ENCODE peak calls at places on chromosomes 5 and 9, in eight cellular contexts. F, G, E, A, P, J, H and Z are unnamed samples.

GRCh38 chr5:127645300-127645726 is 3.6 kb upstream of the CTXN3 start:
- DNase-seq in E (no peak), H (no peak), G (no peak), J (no peak), P (peak; percentile 25), A (no peak), F (no peak), Z (no peak)

GRCh38 chr5:126189862-126190261 is 233.3 kb upstream of the GRAMD2B start:
- DNase-seq in A (no peak), P (no peak), H (no peak), F (no peak), G (no peak), J (no peak), E (no peak), Z (no peak)

GRCh38 chr9:69385474-69386091 is 60.6 kb downstream of the ENTREP1 start:
- DNase-seq in P (no peak), J (no peak), E (no peak), A (no peak), H (no peak), F (peak; percentile 50), G (no peak), Z (no peak)

GRCh38 chr5:50684721-50685120 is 18.3 kb downstream of the PARP8 start:
- DNase-seq in A (no peak), P (no peak), J (no peak), G (no peak), H (no peak), E (no peak), F (no peak), Z (no peak)

GRCh38 chr9:21454149-21454548 is 13.9 kb downstream of the IFNA1 start:
- DNase-seq in F (peak; percentile 58), H (no peak), J (no peak), P (peak; percentile 48), E (no peak), G (no peak), A (no peak), Z (no peak)

GRCh38 chr5:75460532-75460931 is 50.9 kb downstream of the CERT1 start:
- DNase-seq in G (no peak), J (no peak), E (no peak), P (no peak), A (no peak), F (no peak), H (no peak), Z (no peak)

GRCh38 chr5:95928724-95929253 is 32.9 kb downstream of the ELL2 start:
- DNase-seq in A (no peak), E (no peak), J (no peak), G (no peak), H (no peak), P (no peak), F (peak; percentile 30), Z (no peak)

GRCh38 chr9:90100014-90100413 is 495.2 kb downstream of the GADD45G start:
- DNase-seq in A (no peak), F (no peak), H (no peak), G (no peak), P (no peak), J (no peak), E (no peak), Z (no peak)

GRCh38 chr5:139757727-139758509 is 37.7 kb upstream of the PSD2 start:
- DNase-seq in J (no peak), A (no peak), H (no peak), G (no peak), E (no peak), P (no peak), F (no peak), Z (no peak)

GRCh38 chr9:14585730-14586473 is 107.3 kb downstream of the ZDHHC21 start:
- DNase-seq in G (no peak), E (no peak), H (no peak), J (no peak), A (no peak), F (no peak), P (no peak), Z (peak; percentile 2)

GRCh38 chr5:50666261-50667078 is at the start of gene PARP8:
- DNase-seq in F (peak; percentile 15), E (peak; percentile 31), H (peak; percentile 24), A (peak; percentile 56), P (peak; percentile 50), J (peak; percentile 37), G (peak; percentile 21), Z (peak; percentile 47)

GRCh38 chr5:84816746-84817547 is 432.3 kb upstream of the EDIL3 start:
- DNase-seq in E (no peak), G (no peak), A (no peak), J (no peak), H (no peak), F (peak; percentile 52), P (no peak), Z (no peak)

GRCh38 chr9:126298319-126298801 is 28.3 kb upstream of the MVB12B start:
- DNase-seq in J (no peak), E (peak; percentile 86), H (no peak), P (no peak), A (peak; percentile 68), G (no peak), F (no peak), Z (no peak)

GRCh38 chr5:127066721-127067120 is 6.6 kb downstream of the C5orf63 start:
- DNase-seq in F (no peak), J (no peak), G (no peak), A (no peak), H (no peak), E (no peak), P (no peak), Z (no peak)

GRCh38 chr5:54823006-54823405 is 162.4 kb downstream of the ESM1 start:
- DNase-seq in E (no peak), H (no peak), G (no peak), J (no peak), F (peak; percentile 26), P (no peak), A (no peak), Z (no peak)

GRCh38 chr5:142769793-142770649 is at the start of gene ARHGAP26:
- DNase-seq in A (peak; percentile 85), E (peak; percentile 98), F (peak; percentile 89), G (peak; percentile 86), H (peak; percentile 86), P (peak; percentile 98), J (peak; percentile 90), Z (peak; percentile 92)

GRCh38 chr9:1702701-1703100 is 312.4 kb upstream of the SMARCA2 start:
- DNase-seq in J (no peak), H (no peak), A (no peak), F (no peak), G (no peak), P (no peak), E (no peak), Z (no peak)

GRCh38 chr5:154557548-154557947 is 79.5 kb upstream of the HAND1 start:
- DNase-seq in G (no peak), E (no peak), A (no peak), F (no peak), P (no peak), H (no peak), J (no peak), Z (no peak)

GRCh38 chr5:124528838-124529237 is 217.6 kb downstream of the ZNF608 start:
- DNase-seq in E (no peak), H (no peak), G (peak; percentile 95), F (no peak), J (no peak), P (no peak), A (no peak), Z (no peak)

GRCh38 chr9:112274600-112274999 is 58.8 kb downstream of the PTBP3 start:
- DNase-seq in H (no peak), P (no peak), G (no peak), A (no peak), E (no peak), J (no peak), F (no peak), Z (no peak)

GRCh38 chr9:38686923-38687322 is 33.0 kb downstream of the FAM240B start:
- DNase-seq in E (no peak), H (no peak), A (no peak), G (no peak), J (no peak), P (no peak), F (no peak), Z (no peak)

GRCh38 chr9:75851917-75852316 is 38.6 kb upstream of the PCSK5 start:
- DNase-seq in A (no peak), F (no peak), E (no peak), H (no peak), G (no peak), J (no peak), P (no peak), Z (no peak)

GRCh38 chr9:101458955-101459631 is 23.5 kb upstream of the ALDOB start:
- DNase-seq in J (no peak), A (no peak), G (peak; percentile 49), H (no peak), P (peak; percentile 90), F (peak; percentile 81), E (peak; percentile 77), Z (no peak)